ENCODE peak calls at places on chromosomes 1 and 21, in four cellular contexts. C is kidney tubule cell, E is HT1080, P is IMR-90. F is an unnamed sample.

GRCh38 chr1:35555212-35555584 is 2.0 kb downstream of the KIAA0319L start:
- DNase-seq in C (no peak), P (peak; percentile 58), E (no peak), F (no peak)

GRCh38 chr1:35226546-35226945 is 33.6 kb upstream of the SFPQ start:
- DNase-seq in C (no peak), E (no peak), P (no peak), F (no peak)

GRCh38 chr1:36644556-36644955 is 161.8 kb upstream of the CSF3R start:
- DNase-seq in C (no peak), E (no peak), P (no peak), F (no peak)

GRCh38 chr1:212536586-212536985 is 72.0 kb upstream of the ATF3 start:
- DNase-seq in P (no peak), E (no peak), C (no peak), F (no peak)

GRCh38 chr21:38811257-38811656 is 5.5 kb downstream of the ETS2 start:
- DNase-seq in E (peak; percentile 97), P (peak; percentile 95), C (peak; percentile 80), F (no peak)

GRCh38 chr21:17491716-17492414 is 21.0 kb upstream of the CXADR start:
- DNase-seq in C (peak; percentile 93), E (peak; percentile 96), P (peak; percentile 99), F (peak; percentile 96)

GRCh38 chr21:37257526-37257966 is 9.6 kb downstream of the VPS26C start:
- DNase-seq in P (peak; percentile 24), E (no peak), C (peak; percentile 40), F (no peak)

GRCh38 chr1:39047374-39048229 is 21.5 kb downstream of the NDUFS5 start:
- DNase-seq in C (peak; percentile 97), P (peak; percentile 87), E (peak; percentile 83), F (peak; percentile 84)

GRCh38 chr1:32399853-32400252 is 5.6 kb upstream of the BSDC1 start:
- DNase-seq in C (no peak), E (no peak), P (no peak), F (no peak)

F was measured in A172.